ENCODE peak calls at places on chromosomes 1 and 21, in nine cellular contexts. One of them, this sample, is unnamed.

GRCh38 chr1:157410457-157410856 is 141.9 kb downstream of the FCRL5 start:
- DNase-seq in NCI-H2171 treated with DMSO at 0.1 percent for 48 hours: no peak
- DNase-seq in breast epithelium: no peak
- DNase-seq in stimulated activated CD8-positive, alpha-beta memory T cell treated with anti-CD3 and anti-CD28 coated beads, Interleukin-15, amount 100 ng/mL, for 24 hours: no peak
- DNase-seq in prostate gland: no peak
- DNase-seq in fibroblast of mammary gland: no peak
- DNase-seq in Calu3: no peak
- DNase-seq in psoas muscle: no peak
- DNase-seq in stimulated activated naive CD8-positive, alpha-beta T cell treated with anti-CD3 and anti-CD28 coated beads, Interleukin-15, Interleukin-2, amounts not matched to agents 100 U/mL and 50 U/mL, for 24 hours: no peak
- DNase-seq in this sample: no peak

GRCh38 chr1:26857473-26857872 is 5.5 kb upstream of the SFN start:
- DNase-seq in psoas muscle: no peak
- DNase-seq in NCI-H2171 treated with DMSO at 0.1 percent for 48 hours: peak; percentile 87
- DNase-seq in stimulated activated naive CD8-positive, alpha-beta T cell treated with anti-CD3 and anti-CD28 coated beads, Interleukin-15, Interleukin-2, amounts not matched to agents 100 U/mL and 50 U/mL, for 24 hours: no peak
- DNase-seq in Calu3: no peak
- DNase-seq in stimulated activated CD8-positive, alpha-beta memory T cell treated with anti-CD3 and anti-CD28 coated beads, Interleukin-15, amount 100 ng/mL, for 24 hours: no peak
- DNase-seq in prostate gland: no peak
- DNase-seq in fibroblast of mammary gland: no peak
- DNase-seq in breast epithelium: no peak
- DNase-seq in this sample: no peak

GRCh38 chr1:59767119-59767518 is 47.6 kb upstream of the HOOK1 start:
- DNase-seq in psoas muscle: no peak
- DNase-seq in NCI-H2171 treated with DMSO at 0.1 percent for 48 hours: no peak
- DNase-seq in stimulated activated CD8-positive, alpha-beta memory T cell treated with anti-CD3 and anti-CD28 coated beads, Interleukin-15, amount 100 ng/mL, for 24 hours: no peak
- DNase-seq in fibroblast of mammary gland: no peak
- DNase-seq in prostate gland: no peak
- DNase-seq in Calu3: no peak
- DNase-seq in stimulated activated naive CD8-positive, alpha-beta T cell treated with anti-CD3 and anti-CD28 coated beads, Interleukin-15, Interleukin-2, amounts not matched to agents 100 U/mL and 50 U/mL, for 24 hours: no peak
- DNase-seq in breast epithelium: no peak
- DNase-seq in this sample: no peak

GRCh38 chr1:26858891-26859630 is 3.9 kb upstream of the SFN start:
- DNase-seq in stimulated activated naive CD8-positive, alpha-beta T cell treated with anti-CD3 and anti-CD28 coated beads, Interleukin-15, Interleukin-2, amounts not matched to agents 100 U/mL and 50 U/mL, for 24 hours: no peak
- DNase-seq in breast epithelium: no peak
- DNase-seq in NCI-H2171 treated with DMSO at 0.1 percent for 48 hours: no peak
- DNase-seq in Calu3: no peak
- DNase-seq in prostate gland: no peak
- DNase-seq in stimulated activated CD8-positive, alpha-beta memory T cell treated with anti-CD3 and anti-CD28 coated beads, Interleukin-15, amount 100 ng/mL, for 24 hours: no peak
- DNase-seq in fibroblast of mammary gland: no peak
- DNase-seq in psoas muscle: no peak
- DNase-seq in this sample: no peak

GRCh38 chr1:212967767-212968166 is 17.4 kb downstream of the VASH2 start:
- DNase-seq in stimulated activated CD8-positive, alpha-beta memory T cell treated with anti-CD3 and anti-CD28 coated beads, Interleukin-15, amount 100 ng/mL, for 24 hours: no peak
- DNase-seq in fibroblast of mammary gland: peak; percentile 72
- DNase-seq in NCI-H2171 treated with DMSO at 0.1 percent for 48 hours: peak; percentile 88
- DNase-seq in Calu3: peak; percentile 33
- DNase-seq in prostate gland: no peak
- DNase-seq in psoas muscle: no peak
- DNase-seq in stimulated activated naive CD8-positive, alpha-beta T cell treated with anti-CD3 and anti-CD28 coated beads, Interleukin-15, Interleukin-2, amounts not matched to agents 100 U/mL and 50 U/mL, for 24 hours: no peak
- DNase-seq in breast epithelium: no peak
- DNase-seq in this sample: no peak

GRCh38 chr1:30903343-30904034 is 5.1 kb downstream of the SDC3 start:
- DNase-seq in fibroblast of mammary gland: no peak
- DNase-seq in prostate gland: no peak
- DNase-seq in Calu3: no peak
- DNase-seq in psoas muscle: no peak
- DNase-seq in NCI-H2171 treated with DMSO at 0.1 percent for 48 hours: no peak
- DNase-seq in stimulated activated CD8-positive, alpha-beta memory T cell treated with anti-CD3 and anti-CD28 coated beads, Interleukin-15, amount 100 ng/mL, for 24 hours: no peak
- DNase-seq in stimulated activated naive CD8-positive, alpha-beta T cell treated with anti-CD3 and anti-CD28 coated beads, Interleukin-15, Interleukin-2, amounts not matched to agents 100 U/mL and 50 U/mL, for 24 hours: no peak
- DNase-seq in breast epithelium: no peak
- DNase-seq in this sample: no peak

GRCh38 chr1:4611708-4612349 is 42.6 kb upstream of the AJAP1 start:
- DNase-seq in fibroblast of mammary gland: no peak
- DNase-seq in stimulated activated naive CD8-positive, alpha-beta T cell treated with anti-CD3 and anti-CD28 coated beads, Interleukin-15, Interleukin-2, amounts not matched to agents 100 U/mL and 50 U/mL, for 24 hours: no peak
- DNase-seq in stimulated activated CD8-positive, alpha-beta memory T cell treated with anti-CD3 and anti-CD28 coated beads, Interleukin-15, amount 100 ng/mL, for 24 hours: no peak
- DNase-seq in prostate gland: no peak
- DNase-seq in breast epithelium: no peak
- DNase-seq in NCI-H2171 treated with DMSO at 0.1 percent for 48 hours: no peak
- DNase-seq in psoas muscle: peak; percentile 25
- DNase-seq in Calu3: no peak
- DNase-seq in this sample: no peak

GRCh38 chr1:168101336-168101735 is 35.4 kb downstream of the GPR161 start:
- DNase-seq in stimulated activated CD8-positive, alpha-beta memory T cell treated with anti-CD3 and anti-CD28 coated beads, Interleukin-15, amount 100 ng/mL, for 24 hours: no peak
- DNase-seq in breast epithelium: no peak
- DNase-seq in psoas muscle: no peak
- DNase-seq in Calu3: no peak
- DNase-seq in fibroblast of mammary gland: no peak
- DNase-seq in prostate gland: no peak
- DNase-seq in stimulated activated naive CD8-positive, alpha-beta T cell treated with anti-CD3 and anti-CD28 coated beads, Interleukin-15, Interleukin-2, amounts not matched to agents 100 U/mL and 50 U/mL, for 24 hours: no peak
- DNase-seq in NCI-H2171 treated with DMSO at 0.1 percent for 48 hours: no peak
- DNase-seq in this sample: no peak

GRCh38 chr1:227356582-227357228 is 38.4 kb upstream of the CDC42BPA start:
- DNase-seq in fibroblast of mammary gland: no peak
- DNase-seq in Calu3: peak; percentile 68
- DNase-seq in stimulated activated CD8-positive, alpha-beta memory T cell treated with anti-CD3 and anti-CD28 coated beads, Interleukin-15, amount 100 ng/mL, for 24 hours: no peak
- DNase-seq in stimulated activated naive CD8-positive, alpha-beta T cell treated with anti-CD3 and anti-CD28 coated beads, Interleukin-15, Interleukin-2, amounts not matched to agents 100 U/mL and 50 U/mL, for 24 hours: no peak
- DNase-seq in breast epithelium: no peak
- DNase-seq in prostate gland: no peak
- DNase-seq in psoas muscle: no peak
- DNase-seq in NCI-H2171 treated with DMSO at 0.1 percent for 48 hours: no peak
- DNase-seq in this sample: no peak

GRCh38 chr1:98975113-98975512 is 29.5 kb downstream of the PLPPR5 start:
- DNase-seq in stimulated activated CD8-positive, alpha-beta memory T cell treated with anti-CD3 and anti-CD28 coated beads, Interleukin-15, amount 100 ng/mL, for 24 hours: no peak
- DNase-seq in psoas muscle: no peak
- DNase-seq in prostate gland: no peak
- DNase-seq in Calu3: no peak
- DNase-seq in breast epithelium: no peak
- DNase-seq in fibroblast of mammary gland: no peak
- DNase-seq in NCI-H2171 treated with DMSO at 0.1 percent for 48 hours: no peak
- DNase-seq in stimulated activated naive CD8-positive, alpha-beta T cell treated with anti-CD3 and anti-CD28 coated beads, Interleukin-15, Interleukin-2, amounts not matched to agents 100 U/mL and 50 U/mL, for 24 hours: no peak
- DNase-seq in this sample: no peak

GRCh38 chr1:43583058-43583457 is 52.4 kb downstream of the PTPRF start:
- DNase-seq in Calu3: no peak
- DNase-seq in psoas muscle: no peak
- DNase-seq in breast epithelium: no peak
- DNase-seq in stimulated activated naive CD8-positive, alpha-beta T cell treated with anti-CD3 and anti-CD28 coated beads, Interleukin-15, Interleukin-2, amounts not matched to agents 100 U/mL and 50 U/mL, for 24 hours: no peak
- DNase-seq in stimulated activated CD8-positive, alpha-beta memory T cell treated with anti-CD3 and anti-CD28 coated beads, Interleukin-15, amount 100 ng/mL, for 24 hours: no peak
- DNase-seq in NCI-H2171 treated with DMSO at 0.1 percent for 48 hours: no peak
- DNase-seq in fibroblast of mammary gland: no peak
- DNase-seq in prostate gland: no peak
- DNase-seq in this sample: no peak

GRCh38 chr1:111960971-111961370 is 28.5 kb downstream of the KCND3 start:
- DNase-seq in fibroblast of mammary gland: no peak
- DNase-seq in stimulated activated CD8-positive, alpha-beta memory T cell treated with anti-CD3 and anti-CD28 coated beads, Interleukin-15, amount 100 ng/mL, for 24 hours: no peak
- DNase-seq in NCI-H2171 treated with DMSO at 0.1 percent for 48 hours: no peak
- DNase-seq in Calu3: no peak
- DNase-seq in prostate gland: no peak
- DNase-seq in psoas muscle: no peak
- DNase-seq in stimulated activated naive CD8-positive, alpha-beta T cell treated with anti-CD3 and anti-CD28 coated beads, Interleukin-15, Interleukin-2, amounts not matched to agents 100 U/mL and 50 U/mL, for 24 hours: no peak
- DNase-seq in breast epithelium: no peak
- DNase-seq in this sample: no peak

GRCh38 chr1:217274927-217275616 is 355.8 kb downstream of the GPATCH2 start:
- DNase-seq in NCI-H2171 treated with DMSO at 0.1 percent for 48 hours: no peak
- DNase-seq in prostate gland: no peak
- DNase-seq in stimulated activated naive CD8-positive, alpha-beta T cell treated with anti-CD3 and anti-CD28 coated beads, Interleukin-15, Interleukin-2, amounts not matched to agents 100 U/mL and 50 U/mL, for 24 hours: no peak
- DNase-seq in psoas muscle: no peak
- DNase-seq in breast epithelium: no peak
- DNase-seq in Calu3: no peak
- DNase-seq in stimulated activated CD8-positive, alpha-beta memory T cell treated with anti-CD3 and anti-CD28 coated beads, Interleukin-15, amount 100 ng/mL, for 24 hours: no peak
- DNase-seq in fibroblast of mammary gland: peak; percentile 84
- DNase-seq in this sample: no peak

GRCh38 chr1:33351281-33351660 is 30.4 kb upstream of the A3GALT2 start:
- DNase-seq in stimulated activated CD8-positive, alpha-beta memory T cell treated with anti-CD3 and anti-CD28 coated beads, Interleukin-15, amount 100 ng/mL, for 24 hours: no peak
- DNase-seq in fibroblast of mammary gland: no peak
- DNase-seq in breast epithelium: no peak
- DNase-seq in prostate gland: no peak
- DNase-seq in Calu3: no peak
- DNase-seq in psoas muscle: no peak
- DNase-seq in stimulated activated naive CD8-positive, alpha-beta T cell treated with anti-CD3 and anti-CD28 coated beads, Interleukin-15, Interleukin-2, amounts not matched to agents 100 U/mL and 50 U/mL, for 24 hours: no peak
- DNase-seq in NCI-H2171 treated with DMSO at 0.1 percent for 48 hours: no peak
- DNase-seq in this sample: no peak

GRCh38 chr21:25031750-25032149 is 575.5 kb downstream of the MRPL39 start:
- DNase-seq in Calu3: no peak
- DNase-seq in stimulated activated CD8-positive, alpha-beta memory T cell treated with anti-CD3 and anti-CD28 coated beads, Interleukin-15, amount 100 ng/mL, for 24 hours: no peak
- DNase-seq in stimulated activated naive CD8-positive, alpha-beta T cell treated with anti-CD3 and anti-CD28 coated beads, Interleukin-15, Interleukin-2, amounts not matched to agents 100 U/mL and 50 U/mL, for 24 hours: no peak
- DNase-seq in breast epithelium: no peak
- DNase-seq in fibroblast of mammary gland: no peak
- DNase-seq in prostate gland: no peak
- DNase-seq in psoas muscle: no peak
- DNase-seq in NCI-H2171 treated with DMSO at 0.1 percent for 48 hours: no peak
- DNase-seq in this sample: no peak

GRCh38 chr1:50265790-50266314 is 157.1 kb downstream of the ELAVL4 start:
- DNase-seq in stimulated activated naive CD8-positive, alpha-beta T cell treated with anti-CD3 and anti-CD28 coated beads, Interleukin-15, Interleukin-2, amounts not matched to agents 100 U/mL and 50 U/mL, for 24 hours: no peak
- DNase-seq in psoas muscle: peak; percentile 55
- DNase-seq in breast epithelium: peak; percentile 17
- DNase-seq in NCI-H2171 treated with DMSO at 0.1 percent for 48 hours: no peak
- DNase-seq in Calu3: no peak
- DNase-seq in fibroblast of mammary gland: peak; percentile 92
- DNase-seq in stimulated activated CD8-positive, alpha-beta memory T cell treated with anti-CD3 and anti-CD28 coated beads, Interleukin-15, amount 100 ng/mL, for 24 hours: no peak
- DNase-seq in prostate gland: no peak
- DNase-seq in this sample: no peak

GRCh38 chr1:205598841-205599666 is 32.8 kb downstream of the ELK4 start:
- DNase-seq in stimulated activated naive CD8-positive, alpha-beta T cell treated with anti-CD3 and anti-CD28 coated beads, Interleukin-15, Interleukin-2, amounts not matched to agents 100 U/mL and 50 U/mL, for 24 hours: no peak
- DNase-seq in stimulated activated CD8-positive, alpha-beta memory T cell treated with anti-CD3 and anti-CD28 coated beads, Interleukin-15, amount 100 ng/mL, for 24 hours: no peak
- DNase-seq in prostate gland: no peak
- DNase-seq in NCI-H2171 treated with DMSO at 0.1 percent for 48 hours: no peak
- DNase-seq in Calu3: no peak
- DNase-seq in psoas muscle: peak; percentile 64
- DNase-seq in breast epithelium: no peak
- DNase-seq in fibroblast of mammary gland: peak; percentile 96
- DNase-seq in this sample: no peak

GRCh38 chr1:67853704-67854103 is 20.4 kb upstream of the GNG12 start:
- DNase-seq in NCI-H2171 treated with DMSO at 0.1 percent for 48 hours: peak; percentile 77
- DNase-seq in breast epithelium: no peak
- DNase-seq in psoas muscle: peak; percentile 50
- DNase-seq in stimulated activated CD8-positive, alpha-beta memory T cell treated with anti-CD3 and anti-CD28 coated beads, Interleukin-15, amount 100 ng/mL, for 24 hours: no peak
- DNase-seq in Calu3: peak; percentile 83
- DNase-seq in fibroblast of mammary gland: peak; percentile 88
- DNase-seq in stimulated activated naive CD8-positive, alpha-beta T cell treated with anti-CD3 and anti-CD28 coated beads, Interleukin-15, Interleukin-2, amounts not matched to agents 100 U/mL and 50 U/mL, for 24 hours: peak; percentile 45
- DNase-seq in prostate gland: no peak
- DNase-seq in this sample: no peak

GRCh38 chr21:38669186-38669585 is 136.5 kb upstream of the ETS2 start:
- DNase-seq in stimulated activated CD8-positive, alpha-beta memory T cell treated with anti-CD3 and anti-CD28 coated beads, Interleukin-15, amount 100 ng/mL, for 24 hours: no peak
- DNase-seq in Calu3: peak; percentile 15
- DNase-seq in NCI-H2171 treated with DMSO at 0.1 percent for 48 hours: peak; percentile 26
- DNase-seq in psoas muscle: no peak
- DNase-seq in fibroblast of mammary gland: peak; percentile 36
- DNase-seq in prostate gland: no peak
- DNase-seq in breast epithelium: no peak
- DNase-seq in stimulated activated naive CD8-positive, alpha-beta T cell treated with anti-CD3 and anti-CD28 coated beads, Interleukin-15, Interleukin-2, amounts not matched to agents 100 U/mL and 50 U/mL, for 24 hours: no peak
- DNase-seq in this sample: no peak

GRCh38 chr1:91282695-91283420 is 121.8 kb downstream of the HFM1 start:
- DNase-seq in fibroblast of mammary gland: peak; percentile 79
- DNase-seq in NCI-H2171 treated with DMSO at 0.1 percent for 48 hours: peak; percentile 46
- DNase-seq in prostate gland: peak; percentile 54
- DNase-seq in breast epithelium: no peak
- DNase-seq in stimulated activated naive CD8-positive, alpha-beta T cell treated with anti-CD3 and anti-CD28 coated beads, Interleukin-15, Interleukin-2, amounts not matched to agents 100 U/mL and 50 U/mL, for 24 hours: peak; percentile 40
- DNase-seq in psoas muscle: no peak
- DNase-seq in Calu3: peak; percentile 66
- DNase-seq in stimulated activated CD8-positive, alpha-beta memory T cell treated with anti-CD3 and anti-CD28 coated beads, Interleukin-15, amount 100 ng/mL, for 24 hours: no peak
- DNase-seq in this sample: no peak

GRCh38 chr1:110746644-110747259 is 72.0 kb upstream of the KCNA3 start:
- DNase-seq in stimulated activated CD8-positive, alpha-beta memory T cell treated with anti-CD3 and anti-CD28 coated beads, Interleukin-15, amount 100 ng/mL, for 24 hours: no peak
- DNase-seq in stimulated activated naive CD8-positive, alpha-beta T cell treated with anti-CD3 and anti-CD28 coated beads, Interleukin-15, Interleukin-2, amounts not matched to agents 100 U/mL and 50 U/mL, for 24 hours: peak; percentile 61
- DNase-seq in prostate gland: no peak
- DNase-seq in NCI-H2171 treated with DMSO at 0.1 percent for 48 hours: no peak
- DNase-seq in Calu3: peak; percentile 33
- DNase-seq in breast epithelium: no peak
- DNase-seq in psoas muscle: no peak
- DNase-seq in fibroblast of mammary gland: peak; percentile 47
- DNase-seq in this sample: no peak

GRCh38 chr1:44602675-44603610 is 71.3 kb downstream of the TMEM53 start:
- DNase-seq in prostate gland: no peak
- DNase-seq in stimulated activated CD8-positive, alpha-beta memory T cell treated with anti-CD3 and anti-CD28 coated beads, Interleukin-15, amount 100 ng/mL, for 24 hours: no peak
- DNase-seq in NCI-H2171 treated with DMSO at 0.1 percent for 48 hours: peak; percentile 78
- DNase-seq in stimulated activated naive CD8-positive, alpha-beta T cell treated with anti-CD3 and anti-CD28 coated beads, Interleukin-15, Interleukin-2, amounts not matched to agents 100 U/mL and 50 U/mL, for 24 hours: no peak
- DNase-seq in fibroblast of mammary gland: no peak
- DNase-seq in psoas muscle: peak; percentile 84
- DNase-seq in breast epithelium: no peak
- DNase-seq in Calu3: no peak
- DNase-seq in this sample: no peak

GRCh38 chr1:198201956-198202784 is 45.4 kb downstream of the NEK7 start:
- DNase-seq in prostate gland: no peak
- DNase-seq in Calu3: no peak
- DNase-seq in stimulated activated CD8-positive, alpha-beta memory T cell treated with anti-CD3 and anti-CD28 coated beads, Interleukin-15, amount 100 ng/mL, for 24 hours: no peak
- DNase-seq in NCI-H2171 treated with DMSO at 0.1 percent for 48 hours: no peak
- DNase-seq in breast epithelium: no peak
- DNase-seq in fibroblast of mammary gland: no peak
- DNase-seq in psoas muscle: no peak
- DNase-seq in stimulated activated naive CD8-positive, alpha-beta T cell treated with anti-CD3 and anti-CD28 coated beads, Interleukin-15, Interleukin-2, amounts not matched to agents 100 U/mL and 50 U/mL, for 24 hours: peak; percentile 43
- DNase-seq in this sample: no peak

GRCh38 chr1:34088001-34088400 is 77.0 kb downstream of the CSMD2 start:
- DNase-seq in stimulated activated naive CD8-positive, alpha-beta T cell treated with anti-CD3 and anti-CD28 coated beads, Interleukin-15, Interleukin-2, amounts not matched to agents 100 U/mL and 50 U/mL, for 24 hours: no peak
- DNase-seq in prostate gland: no peak
- DNase-seq in stimulated activated CD8-positive, alpha-beta memory T cell treated with anti-CD3 and anti-CD28 coated beads, Interleukin-15, amount 100 ng/mL, for 24 hours: no peak
- DNase-seq in NCI-H2171 treated with DMSO at 0.1 percent for 48 hours: no peak
- DNase-seq in fibroblast of mammary gland: no peak
- DNase-seq in Calu3: no peak
- DNase-seq in psoas muscle: no peak
- DNase-seq in breast epithelium: no peak
- DNase-seq in this sample: no peak

GRCh38 chr1:10449731-10450130 is at the start of gene CORT:
- DNase-seq in psoas muscle: no peak
- DNase-seq in fibroblast of mammary gland: no peak
- DNase-seq in stimulated activated CD8-positive, alpha-beta memory T cell treated with anti-CD3 and anti-CD28 coated beads, Interleukin-15, amount 100 ng/mL, for 24 hours: no peak
- DNase-seq in Calu3: no peak
- DNase-seq in stimulated activated naive CD8-positive, alpha-beta T cell treated with anti-CD3 and anti-CD28 coated beads, Interleukin-15, Interleukin-2, amounts not matched to agents 100 U/mL and 50 U/mL, for 24 hours: no peak
- DNase-seq in NCI-H2171 treated with DMSO at 0.1 percent for 48 hours: no peak
- DNase-seq in breast epithelium: no peak
- DNase-seq in prostate gland: no peak
- DNase-seq in this sample: no peak

GRCh38 chr1:164794310-164794709 is 235.3 kb downstream of the PBX1 start:
- DNase-seq in stimulated activated naive CD8-positive, alpha-beta T cell treated with anti-CD3 and anti-CD28 coated beads, Interleukin-15, Interleukin-2, amounts not matched to agents 100 U/mL and 50 U/mL, for 24 hours: no peak
- DNase-seq in NCI-H2171 treated with DMSO at 0.1 percent for 48 hours: no peak
- DNase-seq in psoas muscle: no peak
- DNase-seq in stimulated activated CD8-positive, alpha-beta memory T cell treated with anti-CD3 and anti-CD28 coated beads, Interleukin-15, amount 100 ng/mL, for 24 hours: no peak
- DNase-seq in prostate gland: peak; percentile 70
- DNase-seq in breast epithelium: peak; percentile 55
- DNase-seq in fibroblast of mammary gland: peak; percentile 98
- DNase-seq in Calu3: peak; percentile 23
- DNase-seq in this sample: no peak

GRCh38 chr1:99968214-99968613 is 1.6 kb upstream of the SLC35A3 start:
- DNase-seq in stimulated activated CD8-positive, alpha-beta memory T cell treated with anti-CD3 and anti-CD28 coated beads, Interleukin-15, amount 100 ng/mL, for 24 hours: no peak
- DNase-seq in fibroblast of mammary gland: no peak
- DNase-seq in Calu3: no peak
- DNase-seq in NCI-H2171 treated with DMSO at 0.1 percent for 48 hours: no peak
- DNase-seq in psoas muscle: no peak
- DNase-seq in prostate gland: no peak
- DNase-seq in stimulated activated naive CD8-positive, alpha-beta T cell treated with anti-CD3 and anti-CD28 coated beads, Interleukin-15, Interleukin-2, amounts not matched to agents 100 U/mL and 50 U/mL, for 24 hours: no peak
- DNase-seq in breast epithelium: no peak
- DNase-seq in this sample: no peak

GRCh38 chr21:34017127-34017961 is 56.0 kb upstream of the MRPS6 start:
- DNase-seq in psoas muscle: no peak
- DNase-seq in prostate gland: no peak
- DNase-seq in stimulated activated CD8-positive, alpha-beta memory T cell treated with anti-CD3 and anti-CD28 coated beads, Interleukin-15, amount 100 ng/mL, for 24 hours: no peak
- DNase-seq in breast epithelium: no peak
- DNase-seq in fibroblast of mammary gland: no peak
- DNase-seq in NCI-H2171 treated with DMSO at 0.1 percent for 48 hours: peak; percentile 94
- DNase-seq in Calu3: no peak
- DNase-seq in stimulated activated naive CD8-positive, alpha-beta T cell treated with anti-CD3 and anti-CD28 coated beads, Interleukin-15, Interleukin-2, amounts not matched to agents 100 U/mL and 50 U/mL, for 24 hours: no peak
- DNase-seq in this sample: no peak

GRCh38 chr1:38584408-38585037 is 275.0 kb downstream of the RRAGC start:
- DNase-seq in fibroblast of mammary gland: no peak
- DNase-seq in breast epithelium: no peak
- DNase-seq in psoas muscle: no peak
- DNase-seq in Calu3: no peak
- DNase-seq in prostate gland: no peak
- DNase-seq in stimulated activated naive CD8-positive, alpha-beta T cell treated with anti-CD3 and anti-CD28 coated beads, Interleukin-15, Interleukin-2, amounts not matched to agents 100 U/mL and 50 U/mL, for 24 hours: no peak
- DNase-seq in stimulated activated CD8-positive, alpha-beta memory T cell treated with anti-CD3 and anti-CD28 coated beads, Interleukin-15, amount 100 ng/mL, for 24 hours: no peak
- DNase-seq in NCI-H2171 treated with DMSO at 0.1 percent for 48 hours: peak; percentile 40
- DNase-seq in this sample: no peak

GRCh38 chr1:205191127-205191577 is 20.4 kb downstream of the DSTYK start:
- DNase-seq in psoas muscle: no peak
- DNase-seq in breast epithelium: no peak
- DNase-seq in prostate gland: no peak
- DNase-seq in fibroblast of mammary gland: no peak
- DNase-seq in stimulated activated naive CD8-positive, alpha-beta T cell treated with anti-CD3 and anti-CD28 coated beads, Interleukin-15, Interleukin-2, amounts not matched to agents 100 U/mL and 50 U/mL, for 24 hours: no peak
- DNase-seq in stimulated activated CD8-positive, alpha-beta memory T cell treated with anti-CD3 and anti-CD28 coated beads, Interleukin-15, amount 100 ng/mL, for 24 hours: no peak
- DNase-seq in Calu3: no peak
- DNase-seq in NCI-H2171 treated with DMSO at 0.1 percent for 48 hours: peak; percentile 27
- DNase-seq in this sample: no peak

GRCh38 chr1:83799474-83800085 is 199.4 kb downstream of the TTLL7 start:
- DNase-seq in prostate gland: no peak
- DNase-seq in fibroblast of mammary gland: no peak
- DNase-seq in Calu3: no peak
- DNase-seq in breast epithelium: no peak
- DNase-seq in stimulated activated naive CD8-positive, alpha-beta T cell treated with anti-CD3 and anti-CD28 coated beads, Interleukin-15, Interleukin-2, amounts not matched to agents 100 U/mL and 50 U/mL, for 24 hours: no peak
- DNase-seq in stimulated activated CD8-positive, alpha-beta memory T cell treated with anti-CD3 and anti-CD28 coated beads, Interleukin-15, amount 100 ng/mL, for 24 hours: no peak
- DNase-seq in psoas muscle: no peak
- DNase-seq in NCI-H2171 treated with DMSO at 0.1 percent for 48 hours: no peak
- DNase-seq in this sample: no peak